ENCODE peak calls at places on chromosomes 5 and 9, in six cellular contexts. C is CD8-positive, alpha-beta T cell; H is GM23248; I is cardiac muscle cell; S is substantia nigra; K is mesenchymal stem cell. R is an unnamed sample.

GRCh38 chr5:169542811-169543210 is 40.8 kb upstream of the SPDL1 start:
- DNase-seq in C (no peak), H (peak; percentile 41), I (no peak), S (no peak), K (no peak), R (no peak)

GRCh38 chr9:27310582-27310981 is 13.6 kb upstream of the EQTN start:
- DNase-seq in C (no peak), H (no peak), I (no peak), S (no peak), K (no peak), R (no peak)

GRCh38 chr9:98317134-98317857 is 61.8 kb upstream of the TBC1D2 start:
- DNase-seq in C (no peak), H (peak; percentile 84), I (no peak), S (peak; percentile 8), K (peak; percentile 49), R (no peak)

GRCh38 chr5:111929261-111929660 is 172.3 kb upstream of the NREP start:
- DNase-seq in C (no peak), H (peak; percentile 30), I (no peak), S (no peak), K (no peak), R (no peak)

GRCh38 chr5:1963941-1964451 is 81.3 kb upstream of the IRX4 start:
- DNase-seq in C (no peak), H (no peak), I (no peak), S (no peak), K (no peak), R (no peak)

GRCh38 chr5:116953251-116953934 is 378.8 kb upstream of the SEMA6A start:
- DNase-seq in C (no peak), H (peak; percentile 1), I (no peak), S (peak; percentile 38), K (peak; percentile 52), R (no peak)

GRCh38 chr5:179307931-179308471 is 37.3 kb downstream of the ADAMTS2 start:
- DNase-seq in C (no peak), H (no peak), I (no peak), S (no peak), K (no peak), R (no peak)

GRCh38 chr9:88682431-88682831 is 147.5 kb downstream of the NXNL2 start:
- DNase-seq in C (no peak), H (no peak), I (no peak), S (no peak), K (peak; percentile 94), R (no peak)

GRCh38 chr5:57338068-57338848 is 144.4 kb downstream of the ACTBL2 start:
- DNase-seq in C (no peak), H (peak; percentile 50), I (peak; percentile 51), S (no peak), K (no peak), R (peak; percentile 6)

GRCh38 chr9:36976371-36977030 is 57.6 kb downstream of the PAX5 start:
- DNase-seq in C (no peak), H (peak; percentile 37), I (no peak), S (no peak), K (no peak), R (peak; percentile 73)

GRCh38 chr5:127307868-127308267 is 17.3 kb downstream of the MEGF10 start:
- DNase-seq in C (no peak), H (no peak), I (no peak), S (no peak), K (no peak), R (no peak)

GRCh38 chr9:79155308-79155707 is 416.5 kb upstream of the TLE4 start:
- DNase-seq in C (no peak), H (no peak), I (no peak), S (no peak), K (no peak), R (no peak)

GRCh38 chr5:153802419-153802818 is 236.3 kb downstream of the FAM114A2 start:
- DNase-seq in C (no peak), H (no peak), I (no peak), S (no peak), K (no peak), R (no peak)

GRCh38 chr5:160356550-160357347 is 13.7 kb downstream of the C1QTNF2 start:
- DNase-seq in C (no peak), H (no peak), I (no peak), S (no peak), K (no peak), R (no peak)

GRCh38 chr5:134140530-134141201 is 26.2 kb downstream of the TCF7 start:
- DNase-seq in C (peak; percentile 67), H (peak; percentile 83), I (peak; percentile 77), S (peak; percentile 55), K (peak; percentile 74), R (peak; percentile 16)

GRCh38 chr9:93978498-93978897 is 23.3 kb upstream of the BARX1 start:
- DNase-seq in C (no peak), H (peak; percentile 30), I (no peak), S (no peak), K (no peak), R (no peak)

GRCh38 chr5:144125163-144125726 is 45.2 kb downstream of the YIPF5 start:
- DNase-seq in C (no peak), H (no peak), I (no peak), S (no peak), K (peak; percentile 22), R (no peak)

GRCh38 chr5:1785062-1785461 is 14.6 kb downstream of the MRPL36 start:
- DNase-seq in C (no peak), H (no peak), I (no peak), S (no peak), K (no peak), R (no peak)

GRCh38 chr9:23254404-23255184 is 571.4 kb downstream of the ELAVL2 start:
- DNase-seq in C (no peak), H (no peak), I (peak; percentile 2), S (no peak), K (no peak), R (no peak)

GRCh38 chr9:72648811-72649414 is 127.5 kb downstream of the TMC1 start:
- DNase-seq in C (no peak), H (no peak), I (no peak), S (no peak), K (no peak), R (no peak)

GRCh38 chr9:94768766-94769165 is 42.3 kb downstream of the AOPEP start:
- DNase-seq in C (no peak), H (no peak), I (no peak), S (no peak), K (peak; percentile 31), R (no peak)

GRCh38 chr5:71693828-71694427 is 25.1 kb upstream of the CARTPT start:
- DNase-seq in C (no peak), H (no peak), I (peak; percentile 53), S (no peak), K (peak; percentile 4), R (no peak)
- H3K27ac ChIP-seq in C (no peak overlapping the region), H (no peak overlapping the region), I (no peak overlapping the region), S (no peak overlapping the region), K (no peak overlapping the region), R (no peak overlapping the region)

GRCh38 chr9:15293084-15293483 is 13.9 kb downstream of the TTC39B start:
- DNase-seq in C (no peak), H (no peak), I (no peak), S (no peak), K (no peak), R (no peak)

GRCh38 chr9:15286288-15286834 is 20.7 kb downstream of the TTC39B start:
- DNase-seq in C (no peak), H (no peak), I (no peak), S (no peak), K (no peak), R (no peak)

GRCh38 chr9:15293727-15294405 is 13.2 kb downstream of the TTC39B start:
- DNase-seq in C (no peak), H (peak; percentile 68), I (no peak), S (no peak), K (peak; percentile 48), R (no peak)

GRCh38 chr9:15287309-15287708 is 19.7 kb downstream of the TTC39B start:
- DNase-seq in C (no peak), H (no peak), I (peak; percentile 38), S (no peak), K (no peak), R (no peak)

GRCh38 chr9:15289590-15289989 is 17.4 kb downstream of the TTC39B start:
- DNase-seq in C (no peak), H (no peak), I (no peak), S (no peak), K (no peak), R (no peak)
- H3K27ac ChIP-seq in C (no peak overlapping the region), H (no peak overlapping the region), I (no peak overlapping the region), S (no peak overlapping the region), K (no peak overlapping the region), R (no peak overlapping the region)

DNA sequence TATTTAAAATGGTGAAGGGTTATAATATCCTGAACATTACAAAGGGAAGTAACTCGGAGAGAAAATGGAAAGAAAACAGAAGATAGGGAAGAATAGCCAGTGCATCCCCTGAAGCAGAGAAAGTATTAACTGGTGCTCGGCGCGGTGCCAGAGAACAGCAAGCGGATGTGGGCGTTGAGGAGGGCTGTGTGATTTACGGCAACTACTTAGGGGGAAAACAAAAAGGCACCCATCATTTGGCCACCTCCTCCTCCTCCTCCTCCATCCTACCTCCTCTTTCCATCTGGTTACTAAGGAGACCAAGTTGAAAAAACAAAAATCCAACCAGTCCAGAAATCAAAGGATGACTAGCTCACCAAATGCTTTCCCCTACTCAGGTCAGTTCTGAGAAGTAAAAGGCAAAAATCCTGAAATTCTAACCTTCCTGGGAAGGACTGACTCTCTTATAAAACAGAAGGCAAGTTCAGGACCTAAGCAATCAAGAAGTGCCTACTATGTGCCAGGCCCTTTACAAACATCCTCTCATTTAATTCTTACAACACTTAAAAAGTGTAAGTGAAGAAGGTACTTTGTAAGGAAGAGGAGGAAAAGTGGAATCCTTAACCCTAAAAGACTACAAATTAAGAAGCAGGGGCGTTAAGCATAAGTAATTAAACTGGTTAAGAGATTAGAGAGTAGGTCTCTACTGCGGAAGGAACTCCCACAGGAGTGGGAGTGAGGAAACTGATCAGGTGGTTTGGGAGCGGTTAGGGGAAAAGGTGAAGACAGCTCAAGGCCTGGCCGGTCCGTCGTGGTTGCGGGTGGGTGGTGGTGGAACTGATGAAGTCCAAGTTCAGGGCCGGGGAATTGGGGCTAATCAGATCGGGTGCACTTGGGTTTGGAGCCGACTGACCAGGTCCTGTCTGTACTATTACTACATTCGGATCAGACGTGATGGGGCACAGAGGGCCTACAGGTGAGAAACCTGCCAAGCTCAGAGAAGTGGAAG is 1.0 kb downstream of the MED27 start:
- DNase-seq in C (peak; percentile 44), H (peak; percentile 81), I (peak; percentile 5), S (no peak), K (peak; percentile 13), R (no peak)
- H3K27ac ChIP-seq in C (peak overlapping the region; percentile 65), H (peak overlapping the region; percentile 58), I (peak overlapping the region; percentile 74), S (peak overlapping the region; percentile 9), K (no peak overlapping the region), R (no peak overlapping the region)

DNA sequence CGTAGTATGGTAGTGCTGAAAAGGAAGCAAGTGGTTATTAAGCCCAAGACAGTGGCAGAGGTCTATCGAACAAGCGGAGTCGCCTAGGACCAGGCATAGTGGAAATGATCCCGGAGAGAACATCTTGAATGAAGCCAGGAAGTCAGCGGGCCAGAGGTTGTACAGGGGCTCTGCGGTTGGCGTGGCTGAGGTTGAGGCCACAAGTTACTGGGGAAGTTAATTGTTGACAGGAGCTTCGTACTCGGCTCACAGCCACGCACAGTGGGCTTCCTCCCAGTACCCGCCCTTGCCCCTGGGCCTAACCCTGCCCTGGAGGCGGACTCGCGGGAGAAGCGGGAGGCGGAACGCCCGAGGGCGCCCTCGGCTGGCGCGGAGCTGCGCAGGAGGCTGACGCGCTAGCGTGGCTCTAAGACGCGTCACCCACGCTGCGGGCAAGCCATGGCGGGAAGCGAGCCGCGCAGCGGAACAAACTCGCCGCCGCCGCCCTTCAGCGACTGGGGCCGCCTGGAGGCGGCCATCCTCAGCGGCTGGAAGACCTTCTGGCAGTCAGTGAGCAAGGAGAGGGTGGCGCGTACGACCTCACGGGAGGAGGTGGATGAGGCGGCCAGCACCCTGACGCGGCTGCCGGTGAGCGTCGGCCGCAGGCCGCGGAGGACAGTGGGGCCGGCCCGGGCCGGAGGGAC is at the start of gene FBXO4:
- DNase-seq in C (peak; percentile 86), H (peak; percentile 97), I (peak; percentile 78), S (peak; percentile 84), K (peak; percentile 86), R (peak; percentile 60)
- H3K27ac ChIP-seq in C (peak within 1 kb of the TSS; percentile 98), H (peak within 1 kb of the TSS; percentile 82), I (peak within 1 kb of the TSS; percentile 11), S (peak within 1 kb of the TSS; percentile 78), K (no peak within 1 kb of the TSS), R (peak within 1 kb of the TSS; percentile 81)